ENCODE peak calls at places on chromosomes 3 and 15, in ten cellular contexts. One of them, this sample, is unnamed.

GRCh38 chr3:47197287-47197686 is 33.4 kb upstream of the SETD2 start:
- DNase-seq in PC-3: no peak
- DNase-seq in upper lobe of right lung: no peak
- DNase-seq in breast epithelium: no peak
- DNase-seq in ovary: no peak
- DNase-seq in fibroblast of lung: no peak
- DNase-seq in pancreas: no peak
- DNase-seq in CD8-positive, alpha-beta memory T cell: no peak
- DNase-seq in CD4-positive, CD25-positive, alpha-beta regulatory T cell: no peak
- DNase-seq in naive thymus-derived CD4-positive, alpha-beta T cell: no peak
- DNase-seq in this sample: no peak

GRCh38 chr15:82108489-82109078 is 62.8 kb upstream of the MEX3B start:
- DNase-seq in CD4-positive, CD25-positive, alpha-beta regulatory T cell: peak; percentile 27
- DNase-seq in pancreas: peak; percentile 60
- DNase-seq in fibroblast of lung: peak; percentile 38
- DNase-seq in upper lobe of right lung: peak; percentile 82
- DNase-seq in PC-3: peak; percentile 79
- DNase-seq in CD8-positive, alpha-beta memory T cell: peak; percentile 44
- DNase-seq in breast epithelium: peak; percentile 75
- DNase-seq in ovary: peak; percentile 28
- DNase-seq in naive thymus-derived CD4-positive, alpha-beta T cell: peak; percentile 59
- DNase-seq in this sample: peak; percentile 55

GRCh38 chr3:149332227-149332765 is 1.1 kb downstream of the TM4SF18 start:
- DNase-seq in pancreas: no peak
- DNase-seq in CD4-positive, CD25-positive, alpha-beta regulatory T cell: no peak
- DNase-seq in naive thymus-derived CD4-positive, alpha-beta T cell: no peak
- DNase-seq in ovary: no peak
- DNase-seq in upper lobe of right lung: no peak
- DNase-seq in CD8-positive, alpha-beta memory T cell: no peak
- DNase-seq in PC-3: no peak
- DNase-seq in breast epithelium: no peak
- DNase-seq in fibroblast of lung: no peak
- DNase-seq in this sample: no peak

GRCh38 chr15:48032911-48033310 is 87.9 kb upstream of the SLC24A5 start:
- DNase-seq in PC-3: no peak
- DNase-seq in breast epithelium: no peak
- DNase-seq in upper lobe of right lung: no peak
- DNase-seq in CD4-positive, CD25-positive, alpha-beta regulatory T cell: no peak
- DNase-seq in pancreas: no peak
- DNase-seq in naive thymus-derived CD4-positive, alpha-beta T cell: no peak
- DNase-seq in CD8-positive, alpha-beta memory T cell: no peak
- DNase-seq in ovary: no peak
- DNase-seq in fibroblast of lung: no peak
- DNase-seq in this sample: no peak

GRCh38 chr3:140078343-140078742 is 143.4 kb downstream of the CLSTN2 start:
- DNase-seq in pancreas: no peak
- DNase-seq in CD8-positive, alpha-beta memory T cell: no peak
- DNase-seq in naive thymus-derived CD4-positive, alpha-beta T cell: no peak
- DNase-seq in ovary: no peak
- DNase-seq in CD4-positive, CD25-positive, alpha-beta regulatory T cell: no peak
- DNase-seq in breast epithelium: no peak
- DNase-seq in upper lobe of right lung: no peak
- DNase-seq in fibroblast of lung: no peak
- DNase-seq in PC-3: no peak
- DNase-seq in this sample: no peak

GRCh38 chr15:45126535-45127158 is 3.0 kb downstream of the DUOXA1 start:
- DNase-seq in CD4-positive, CD25-positive, alpha-beta regulatory T cell: peak; percentile 20
- DNase-seq in CD8-positive, alpha-beta memory T cell: peak; percentile 29
- DNase-seq in fibroblast of lung: no peak
- DNase-seq in pancreas: no peak
- DNase-seq in breast epithelium: no peak
- DNase-seq in ovary: no peak
- DNase-seq in PC-3: peak; percentile 76
- DNase-seq in naive thymus-derived CD4-positive, alpha-beta T cell: peak; percentile 50
- DNase-seq in upper lobe of right lung: peak; percentile 3
- DNase-seq in this sample: no peak

GRCh38 chr3:112086857-112087524 is 802 bp downstream of the C3orf52 start:
- DNase-seq in breast epithelium: no peak
- DNase-seq in CD8-positive, alpha-beta memory T cell: no peak
- DNase-seq in upper lobe of right lung: no peak
- DNase-seq in CD4-positive, CD25-positive, alpha-beta regulatory T cell: no peak
- DNase-seq in naive thymus-derived CD4-positive, alpha-beta T cell: no peak
- DNase-seq in fibroblast of lung: peak; percentile 65
- DNase-seq in pancreas: no peak
- DNase-seq in ovary: no peak
- DNase-seq in PC-3: peak; percentile 82
- DNase-seq in this sample: no peak

GRCh38 chr15:48582472-48583235 is 62.9 kb downstream of the FBN1 start:
- DNase-seq in upper lobe of right lung: no peak
- DNase-seq in naive thymus-derived CD4-positive, alpha-beta T cell: no peak
- DNase-seq in pancreas: no peak
- DNase-seq in CD8-positive, alpha-beta memory T cell: no peak
- DNase-seq in breast epithelium: no peak
- DNase-seq in CD4-positive, CD25-positive, alpha-beta regulatory T cell: no peak
- DNase-seq in PC-3: no peak
- DNase-seq in fibroblast of lung: peak; percentile 92
- DNase-seq in ovary: no peak
- DNase-seq in this sample: no peak

GRCh38 chr3:167936010-167936409 is 159.7 kb downstream of the GOLIM4 start:
- DNase-seq in PC-3: no peak
- DNase-seq in ovary: no peak
- DNase-seq in pancreas: no peak
- DNase-seq in fibroblast of lung: no peak
- DNase-seq in upper lobe of right lung: no peak
- DNase-seq in CD8-positive, alpha-beta memory T cell: no peak
- DNase-seq in naive thymus-derived CD4-positive, alpha-beta T cell: no peak
- DNase-seq in CD4-positive, CD25-positive, alpha-beta regulatory T cell: no peak
- DNase-seq in breast epithelium: no peak
- DNase-seq in this sample: no peak

GRCh38 chr3:72008226-72008996 is 223.5 kb upstream of the PROK2 start:
- DNase-seq in naive thymus-derived CD4-positive, alpha-beta T cell: no peak
- DNase-seq in fibroblast of lung: peak; percentile 32
- DNase-seq in CD8-positive, alpha-beta memory T cell: no peak
- DNase-seq in pancreas: no peak
- DNase-seq in CD4-positive, CD25-positive, alpha-beta regulatory T cell: no peak
- DNase-seq in upper lobe of right lung: no peak
- DNase-seq in PC-3: no peak
- DNase-seq in ovary: no peak
- DNase-seq in breast epithelium: no peak
- DNase-seq in this sample: no peak

GRCh38 chr3:77196146-77196545 is 156.2 kb downstream of the ROBO2 start:
- DNase-seq in naive thymus-derived CD4-positive, alpha-beta T cell: no peak
- DNase-seq in ovary: no peak
- DNase-seq in upper lobe of right lung: no peak
- DNase-seq in breast epithelium: no peak
- DNase-seq in CD4-positive, CD25-positive, alpha-beta regulatory T cell: no peak
- DNase-seq in fibroblast of lung: no peak
- DNase-seq in CD8-positive, alpha-beta memory T cell: no peak
- DNase-seq in PC-3: no peak
- DNase-seq in pancreas: no peak
- DNase-seq in this sample: no peak

GRCh38 chr3:52827866-52828376 is 2.6 kb downstream of the ITIH4 start:
- DNase-seq in CD8-positive, alpha-beta memory T cell: no peak
- DNase-seq in upper lobe of right lung: no peak
- DNase-seq in CD4-positive, CD25-positive, alpha-beta regulatory T cell: no peak
- DNase-seq in fibroblast of lung: no peak
- DNase-seq in breast epithelium: no peak
- DNase-seq in pancreas: peak; percentile 75
- DNase-seq in naive thymus-derived CD4-positive, alpha-beta T cell: no peak
- DNase-seq in ovary: no peak
- DNase-seq in PC-3: no peak
- DNase-seq in this sample: no peak

GRCh38 chr3:33884701-33885100 is 86.3 kb downstream of the PDCD6IP start:
- DNase-seq in breast epithelium: no peak
- DNase-seq in upper lobe of right lung: no peak
- DNase-seq in fibroblast of lung: no peak
- DNase-seq in ovary: no peak
- DNase-seq in PC-3: no peak
- DNase-seq in pancreas: no peak
- DNase-seq in CD4-positive, CD25-positive, alpha-beta regulatory T cell: no peak
- DNase-seq in naive thymus-derived CD4-positive, alpha-beta T cell: no peak
- DNase-seq in CD8-positive, alpha-beta memory T cell: no peak
- DNase-seq in this sample: no peak

GRCh38 chr3:194098036-194098871 is 37.7 kb upstream of the HES1 start:
- DNase-seq in breast epithelium: no peak
- DNase-seq in CD4-positive, CD25-positive, alpha-beta regulatory T cell: no peak
- DNase-seq in naive thymus-derived CD4-positive, alpha-beta T cell: no peak
- DNase-seq in pancreas: peak; percentile 53
- DNase-seq in PC-3: no peak
- DNase-seq in CD8-positive, alpha-beta memory T cell: no peak
- DNase-seq in fibroblast of lung: no peak
- DNase-seq in ovary: no peak
- DNase-seq in upper lobe of right lung: no peak
- DNase-seq in this sample: no peak

GRCh38 chr3:183540501-183541234 is 14.8 kb downstream of the KLHL6 start:
- DNase-seq in upper lobe of right lung: peak; percentile 71
- DNase-seq in PC-3: no peak
- DNase-seq in CD8-positive, alpha-beta memory T cell: no peak
- DNase-seq in fibroblast of lung: no peak
- DNase-seq in CD4-positive, CD25-positive, alpha-beta regulatory T cell: no peak
- DNase-seq in ovary: no peak
- DNase-seq in naive thymus-derived CD4-positive, alpha-beta T cell: no peak
- DNase-seq in breast epithelium: no peak
- DNase-seq in pancreas: no peak
- DNase-seq in this sample: no peak
- H3K4me1 ChIP-seq in upper lobe of right lung: peaks cover 24% of the 10 kb centered on the region
- H3K4me1 ChIP-seq in PC-3: no peaks in the 10 kb centered on the region
- H3K4me1 ChIP-seq in CD8-positive, alpha-beta memory T cell: peaks cover 54% of the 10 kb centered on the region
- H3K4me1 ChIP-seq in fibroblast of lung: no peaks in the 10 kb centered on the region
- H3K4me1 ChIP-seq in CD4-positive, CD25-positive, alpha-beta regulatory T cell: peaks cover 42% of the 10 kb centered on the region
- H3K4me1 ChIP-seq in ovary: peaks cover 2% of the 10 kb centered on the region
- H3K4me1 ChIP-seq in naive thymus-derived CD4-positive, alpha-beta T cell: peaks cover 11% of the 10 kb centered on the region
- H3K4me1 ChIP-seq in breast epithelium: no peaks in the 10 kb centered on the region
- H3K4me1 ChIP-seq in pancreas: no peaks in the 10 kb centered on the region
- H3K4me1 ChIP-seq in this sample: peaks cover 81% of the 10 kb centered on the region

DNA sequence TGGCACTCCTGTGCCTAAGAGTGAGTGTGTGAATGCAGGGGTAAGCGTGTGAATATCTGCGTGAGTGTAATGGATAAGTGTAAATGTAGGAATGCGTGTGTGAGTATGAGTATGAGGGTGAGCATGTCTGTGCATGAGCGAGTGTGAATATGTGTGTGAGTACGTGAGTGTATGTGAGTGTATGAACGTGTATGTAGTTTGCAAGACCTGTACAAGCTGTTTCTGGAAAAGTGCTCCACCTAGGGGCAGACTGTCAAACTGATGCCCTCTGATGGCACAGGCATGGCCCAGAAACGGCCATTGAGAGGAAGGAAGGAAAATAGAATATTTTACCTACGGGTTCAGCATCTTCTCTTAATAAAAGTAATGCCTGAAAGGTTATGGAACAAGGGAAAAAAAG is 24.4 kb upstream of the FRMD4B start:
- DNase-seq in CD8-positive, alpha-beta memory T cell: peak; percentile 36
- DNase-seq in naive thymus-derived CD4-positive, alpha-beta T cell: peak; percentile 60
- DNase-seq in pancreas: peak; percentile 51
- DNase-seq in PC-3: peak; percentile 63
- DNase-seq in breast epithelium: peak; percentile 72
- DNase-seq in ovary: peak; percentile 73
- DNase-seq in upper lobe of right lung: peak; percentile 68
- DNase-seq in CD4-positive, CD25-positive, alpha-beta regulatory T cell: peak; percentile 22
- DNase-seq in fibroblast of lung: peak; percentile 49
- DNase-seq in this sample: peak; percentile 48
- H3K27ac ChIP-seq in CD8-positive, alpha-beta memory T cell: no peak overlapping the region
- H3K27ac ChIP-seq in naive thymus-derived CD4-positive, alpha-beta T cell: no peak overlapping the region
- H3K27ac ChIP-seq in pancreas: no peak overlapping the region
- H3K27ac ChIP-seq in PC-3: no peak overlapping the region
- H3K27ac ChIP-seq in breast epithelium: peak overlapping the region; percentile 55
- H3K27ac ChIP-seq in ovary: no peak overlapping the region
- H3K27ac ChIP-seq in upper lobe of right lung: peak overlapping the region; percentile 34
- H3K27ac ChIP-seq in CD4-positive, CD25-positive, alpha-beta regulatory T cell: no peak overlapping the region
- H3K27ac ChIP-seq in fibroblast of lung: no peak overlapping the region
- H3K27ac ChIP-seq in this sample: no peak overlapping the region

DNA sequence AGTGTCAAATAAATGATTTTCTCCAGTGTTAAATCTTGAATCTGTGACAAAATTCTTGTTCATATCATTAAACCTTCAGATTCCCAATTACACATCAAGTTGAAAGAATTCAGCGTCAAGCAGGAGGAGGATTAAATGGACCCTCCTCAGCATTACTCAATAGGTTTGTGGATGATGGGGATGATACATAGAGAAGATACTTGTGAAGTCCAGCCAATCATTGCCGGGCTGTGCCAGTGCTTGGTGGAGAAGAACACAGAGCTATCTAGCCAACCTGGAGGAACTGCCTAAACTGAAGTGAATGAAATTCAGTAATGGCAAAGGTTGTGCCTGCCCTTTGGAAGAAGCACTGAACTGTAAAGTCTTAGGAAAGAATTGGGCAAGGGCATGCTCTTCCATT is 47.0 kb upstream of the PRICKLE2 start:
- DNase-seq in fibroblast of lung: no peak
- DNase-seq in upper lobe of right lung: no peak
- DNase-seq in breast epithelium: no peak
- DNase-seq in pancreas: no peak
- DNase-seq in CD8-positive, alpha-beta memory T cell: no peak
- DNase-seq in PC-3: no peak
- DNase-seq in CD4-positive, CD25-positive, alpha-beta regulatory T cell: no peak
- DNase-seq in naive thymus-derived CD4-positive, alpha-beta T cell: no peak
- DNase-seq in ovary: no peak
- DNase-seq in this sample: no peak
- H3K4me3 ChIP-seq in fibroblast of lung: no peak overlapping the region
- H3K4me3 ChIP-seq in upper lobe of right lung: no peak overlapping the region
- H3K4me3 ChIP-seq in breast epithelium: no peak overlapping the region
- H3K4me3 ChIP-seq in pancreas: no peak overlapping the region
- H3K4me3 ChIP-seq in CD8-positive, alpha-beta memory T cell: no peak overlapping the region
- H3K4me3 ChIP-seq in PC-3: no peak overlapping the region
- H3K4me3 ChIP-seq in CD4-positive, CD25-positive, alpha-beta regulatory T cell: no peak overlapping the region
- H3K4me3 ChIP-seq in naive thymus-derived CD4-positive, alpha-beta T cell: no peak overlapping the region
- H3K4me3 ChIP-seq in ovary: no peak overlapping the region
- H3K4me3 ChIP-seq in this sample: no peak overlapping the region

GRCh38 chr15:90562669-90563068 is 32.9 kb downstream of the CRTC3 start:
- DNase-seq in ovary: no peak
- DNase-seq in CD4-positive, CD25-positive, alpha-beta regulatory T cell: no peak
- DNase-seq in PC-3: no peak
- DNase-seq in pancreas: no peak
- DNase-seq in fibroblast of lung: no peak
- DNase-seq in naive thymus-derived CD4-positive, alpha-beta T cell: no peak
- DNase-seq in CD8-positive, alpha-beta memory T cell: no peak
- DNase-seq in breast epithelium: no peak
- DNase-seq in upper lobe of right lung: no peak
- DNase-seq in this sample: no peak

GRCh38 chr15:90564109-90564508 is 34.4 kb downstream of the CRTC3 start:
- DNase-seq in naive thymus-derived CD4-positive, alpha-beta T cell: peak; percentile 80
- DNase-seq in fibroblast of lung: no peak
- DNase-seq in PC-3: no peak
- DNase-seq in ovary: no peak
- DNase-seq in CD8-positive, alpha-beta memory T cell: no peak
- DNase-seq in pancreas: no peak
- DNase-seq in breast epithelium: no peak
- DNase-seq in upper lobe of right lung: no peak
- DNase-seq in CD4-positive, CD25-positive, alpha-beta regulatory T cell: no peak
- DNase-seq in this sample: peak; percentile 50

GRCh38 chr15:90561344-90562244 is 31.9 kb downstream of the CRTC3 start:
- DNase-seq in naive thymus-derived CD4-positive, alpha-beta T cell: peak; percentile 91
- DNase-seq in ovary: peak; percentile 31
- DNase-seq in PC-3: no peak
- DNase-seq in breast epithelium: no peak
- DNase-seq in pancreas: no peak
- DNase-seq in CD4-positive, CD25-positive, alpha-beta regulatory T cell: no peak
- DNase-seq in fibroblast of lung: no peak
- DNase-seq in CD8-positive, alpha-beta memory T cell: no peak
- DNase-seq in upper lobe of right lung: no peak
- DNase-seq in this sample: peak; percentile 74

GRCh38 chr15:90565866-90566265 is 36.1 kb downstream of the CRTC3 start:
- DNase-seq in breast epithelium: no peak
- DNase-seq in CD8-positive, alpha-beta memory T cell: no peak
- DNase-seq in naive thymus-derived CD4-positive, alpha-beta T cell: no peak
- DNase-seq in PC-3: no peak
- DNase-seq in pancreas: no peak
- DNase-seq in fibroblast of lung: no peak
- DNase-seq in ovary: no peak
- DNase-seq in upper lobe of right lung: no peak
- DNase-seq in CD4-positive, CD25-positive, alpha-beta regulatory T cell: no peak
- DNase-seq in this sample: no peak

GRCh38 chr15:90563460-90563859 is 33.7 kb downstream of the CRTC3 start:
- DNase-seq in ovary: no peak
- DNase-seq in fibroblast of lung: no peak
- DNase-seq in breast epithelium: no peak
- DNase-seq in pancreas: no peak
- DNase-seq in upper lobe of right lung: no peak
- DNase-seq in PC-3: no peak
- DNase-seq in CD8-positive, alpha-beta memory T cell: no peak
- DNase-seq in CD4-positive, CD25-positive, alpha-beta regulatory T cell: no peak
- DNase-seq in naive thymus-derived CD4-positive, alpha-beta T cell: no peak
- DNase-seq in this sample: no peak
- H3K4me1 ChIP-seq in ovary: peaks cover 28% of the 10 kb centered on the region
- H3K4me1 ChIP-seq in fibroblast of lung: peaks cover 9% of the 10 kb centered on the region
- H3K4me1 ChIP-seq in breast epithelium: peaks cover 15% of the 10 kb centered on the region
- H3K4me1 ChIP-seq in pancreas: peaks cover 25% of the 10 kb centered on the region
- H3K4me1 ChIP-seq in upper lobe of right lung: peaks cover 75% of the 10 kb centered on the region
- H3K4me1 ChIP-seq in PC-3: no peaks in the 10 kb centered on the region
- H3K4me1 ChIP-seq in CD8-positive, alpha-beta memory T cell: peaks cover 84% of the 10 kb centered on the region
- H3K4me1 ChIP-seq in CD4-positive, CD25-positive, alpha-beta regulatory T cell: peaks cover 79% of the 10 kb centered on the region
- H3K4me1 ChIP-seq in naive thymus-derived CD4-positive, alpha-beta T cell: peaks cover 45% of the 10 kb centered on the region
- H3K4me1 ChIP-seq in this sample: peaks cover 82% of the 10 kb centered on the region